ENCODE peak calls at places on chromosomes 13 and 19, in nine cellular contexts. G is fibroblast of lung, Z is IMR-90, J is cardiac muscle cell, F is lung, L is psoas muscle, M is left ventricle myocardium inferior, V is body of pancreas, O is endodermal cell. E is an unnamed sample.

GRCh38 chr13:33307820-33308219 is 22.3 kb upstream of the STARD13 start:
- DNase-seq in G (peak; percentile 65), Z (peak; percentile 55), J (no peak), F (no peak), L (no peak), M (no peak), V (no peak), O (no peak), E (no peak)

GRCh38 chr13:73063166-73063565 is 4.4 kb downstream of the KLF5 start:
- DNase-seq in G (no peak), Z (no peak), J (no peak), F (no peak), L (no peak), M (no peak), V (no peak), O (no peak), E (no peak)

GRCh38 chr13:113411216-113412023 is 41.9 kb downstream of the ADPRHL1 start:
- DNase-seq in G (peak; percentile 97), Z (peak; percentile 99), J (no peak), F (no peak), L (peak; percentile 89), M (peak; percentile 79), V (no peak), O (no peak), E (peak; percentile 27)

GRCh38 chr13:33150146-33150545 is 133.9 kb downstream of the KL start:
- DNase-seq in G (peak; percentile 34), Z (peak; percentile 60), J (no peak), F (no peak), L (no peak), M (no peak), V (no peak), O (no peak), E (no peak)

GRCh38 chr13:90534617-90535340 is 812.7 kb upstream of the MIR17HG start:
- DNase-seq in G (no peak), Z (no peak), J (no peak), F (no peak), L (no peak), M (no peak), V (no peak), O (no peak), E (no peak)

GRCh38 chr13:27774651-27775050 is 17.6 kb upstream of the GSX1 start:
- DNase-seq in G (no peak), Z (no peak), J (no peak), F (no peak), L (no peak), M (no peak), V (no peak), O (no peak), E (no peak)

GRCh38 chr19:34675250-34675649 is 1.7 kb downstream of the SCGB2B2 start:
- DNase-seq in G (no peak), Z (no peak), J (no peak), F (no peak), L (no peak), M (no peak), V (no peak), O (no peak), E (no peak)

GRCh38 chr13:113397606-113398425 is 33.9 kb upstream of the GRTP1 start:
- DNase-seq in G (no peak), Z (no peak), J (peak; percentile 42), F (no peak), L (no peak), M (no peak), V (no peak), O (peak; percentile 67), E (no peak)

GRCh38 chr13:30577381-30577780 is 40.3 kb upstream of the USPL1 start:
- DNase-seq in G (peak; percentile 83), Z (peak; percentile 95), J (no peak), F (no peak), L (peak; percentile 22), M (no peak), V (no peak), O (no peak), E (peak; percentile 64)

GRCh38 chr13:107222619-107223018 is 654.7 kb upstream of the ARGLU1 start:
- DNase-seq in G (no peak), Z (no peak), J (no peak), F (no peak), L (no peak), M (no peak), V (no peak), O (no peak), E (no peak)

GRCh38 chr13:69828527-69828926 is 279.1 kb upstream of the ATXN8OS start:
- DNase-seq in G (no peak), Z (no peak), J (no peak), F (no peak), L (no peak), M (no peak), V (no peak), O (peak; percentile 65), E (no peak)

GRCh38 chr19:1084024-1084868 is 10.9 kb downstream of the POLR2E start:
- DNase-seq in G (no peak), Z (no peak), J (no peak), F (no peak), L (no peak), M (no peak), V (peak; percentile 43), O (no peak), E (no peak)

DNA sequence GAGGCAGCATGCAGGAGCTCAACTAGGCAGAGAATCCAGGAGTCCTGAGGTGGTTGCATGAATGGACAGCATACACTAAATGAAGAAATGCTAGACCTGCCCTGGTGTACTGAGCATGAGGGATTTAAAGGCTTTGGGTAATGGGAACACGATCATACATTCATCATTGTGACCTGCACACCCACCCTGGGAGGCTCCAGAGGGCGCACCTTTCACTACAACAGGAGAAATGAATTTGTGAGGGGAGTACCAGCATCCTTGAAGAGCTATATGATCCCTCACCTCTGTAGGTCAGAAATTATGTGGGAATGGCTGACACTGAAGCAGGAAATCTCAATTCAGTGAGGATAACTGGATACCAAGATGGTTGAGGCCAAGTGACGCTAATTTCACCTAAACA is 8.9 kb downstream of the KLK2 start:
- DNase-seq in G (no peak), Z (no peak), J (no peak), F (no peak), L (no peak), M (no peak), V (no peak), O (no peak), E (no peak)
- TF ChIP-seq CTCF in G (no peak), Z (no peak), J (no peak), F (no peak), L (no peak), M (no peak), V (no peak), O (peak; percentile 43), E (no peak)

GRCh38 chr19:6235031-6235951 is 44.5 kb downstream of the MLLT1 start:
- DNase-seq in G (no peak), Z (no peak), J (no peak), F (no peak), L (no peak), M (peak; percentile 12), V (no peak), O (no peak), E (no peak)
- H3K27ac ChIP-seq in G (no peak overlapping the region), Z (no peak overlapping the region), J (no peak overlapping the region), F (peak overlapping the region; percentile 43), L (no peak overlapping the region), M (peak overlapping the region; percentile 88), V (peak overlapping the region; percentile 51), O (no peak overlapping the region), E (peak overlapping the region; percentile 99)

GRCh38 chr19:49423278-49423984 is at the start of gene PTH2:
- DNase-seq in G (no peak), Z (no peak), J (no peak), F (no peak), L (no peak), M (no peak), V (no peak), O (no peak), E (no peak)

GRCh38 chr19:49421039-49421877 is 2.0 kb downstream of the PTH2 start:
- DNase-seq in G (peak; percentile 20), Z (peak; percentile 17), J (peak; percentile 87), F (peak; percentile 72), L (peak; percentile 62), M (peak; percentile 71), V (peak; percentile 70), O (peak; percentile 99), E (peak; percentile 86)

GRCh38 chr19:49423985-49424303 is 703 bp upstream of the PTH2 start:
- DNase-seq in G (no peak), Z (no peak), J (no peak), F (no peak), L (no peak), M (no peak), V (no peak), O (no peak), E (no peak)

GRCh38 chr19:49421878-49422202 is 1.4 kb downstream of the PTH2 start:
- DNase-seq in G (no peak), Z (no peak), J (no peak), F (no peak), L (no peak), M (no peak), V (no peak), O (no peak), E (no peak)

DNA sequence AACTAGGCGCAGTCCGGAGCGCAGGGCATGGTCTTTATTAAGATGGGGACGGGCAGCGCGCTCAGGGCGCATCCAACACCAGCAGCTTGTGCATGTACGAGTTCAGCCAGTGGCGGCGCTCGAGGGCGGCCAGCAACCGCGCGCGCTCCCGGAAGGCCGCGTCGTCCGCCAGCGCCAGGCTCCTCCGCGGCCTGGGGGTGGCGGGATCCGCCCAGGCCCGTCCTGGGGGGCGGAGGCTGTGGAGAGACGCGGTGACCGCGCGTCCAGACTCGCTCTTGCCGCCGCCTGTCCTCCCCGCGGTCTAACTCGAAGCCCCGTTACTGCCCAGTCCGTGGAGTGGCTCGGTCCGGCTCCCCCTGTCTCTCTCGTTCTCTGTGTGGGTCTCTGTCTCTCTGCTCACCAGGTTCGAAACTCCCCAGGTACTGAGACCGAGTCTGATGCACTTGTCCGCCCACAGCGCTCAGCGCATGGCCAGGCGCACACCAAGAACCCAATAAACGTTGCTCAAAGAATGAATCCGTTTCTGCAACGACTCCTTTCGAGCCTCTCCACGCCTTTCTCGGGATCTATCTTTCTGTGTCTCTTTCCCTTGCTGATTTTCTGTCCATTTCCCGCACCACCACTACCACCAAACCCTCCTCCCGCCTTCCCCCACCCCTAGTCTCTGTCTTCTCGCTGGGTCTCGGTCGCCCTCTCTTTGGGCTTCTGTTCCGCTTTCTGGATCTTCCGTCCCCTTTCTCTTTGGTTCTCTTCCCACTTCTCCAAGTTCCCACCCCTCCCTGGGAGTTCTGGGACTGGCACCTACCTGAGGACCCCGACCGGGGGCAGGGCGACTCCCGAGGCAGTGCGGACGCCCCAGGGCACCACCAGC is 599 bp downstream of the PTH2 start:
- DNase-seq in G (peak; percentile 20), Z (peak; percentile 17), J (peak; percentile 85), F (no peak), L (peak; percentile 56), M (peak; percentile 38), V (peak; percentile 45), O (peak; percentile 93), E (no peak)
- TF ChIP-seq CTCF in G (no peak), Z (peak; percentile 35), J (peak; percentile 40), F (peak; percentile 1), L (peak; percentile 42), M (peak; percentile 63), V (peak; percentile 33), O (peak; percentile 79), E (peak; percentile 25)

DNA sequence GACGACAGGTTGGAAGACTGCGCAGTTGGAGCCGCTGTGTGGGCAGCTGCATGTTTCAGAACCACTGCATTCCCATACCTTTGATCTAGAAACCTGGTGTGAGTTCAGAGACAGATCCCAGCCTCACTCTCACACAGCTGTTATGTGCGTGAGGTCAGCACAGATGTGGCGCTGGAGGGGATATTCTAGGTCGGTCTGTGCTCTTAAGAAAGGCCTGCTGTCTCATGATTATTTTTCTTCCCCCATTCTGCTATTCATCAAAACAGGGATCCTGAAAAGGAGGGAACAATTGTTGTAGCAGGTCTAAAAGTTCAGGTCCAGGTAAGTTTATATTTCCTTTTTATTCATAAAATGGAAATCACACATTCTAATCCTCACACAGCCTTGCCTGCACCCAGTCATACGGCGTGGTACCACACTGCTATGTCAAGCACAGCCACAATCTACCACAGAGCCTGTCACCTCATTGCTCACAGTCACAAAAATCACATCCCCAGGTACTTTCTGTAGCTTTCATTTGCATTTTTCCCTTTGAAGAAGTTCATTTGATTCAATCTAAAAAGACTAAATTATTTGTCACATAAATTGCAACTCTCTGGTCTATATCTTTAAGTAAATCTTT is 846 bp downstream of the ZNF546 start:
- DNase-seq in G (peak; percentile 63), Z (peak; percentile 55), J (no peak), F (no peak), L (no peak), M (no peak), V (no peak), O (no peak), E (no peak)
- H3K27ac ChIP-seq in G (peak overlapping the region; percentile 95), Z (peak overlapping the region; percentile 88), J (peak overlapping the region; percentile 72), F (peak overlapping the region; percentile 91), L (peak overlapping the region; percentile 86), M (peak overlapping the region; percentile 85), V (peak overlapping the region; percentile 85), O (no peak overlapping the region), E (peak overlapping the region; percentile 77)